ENCODE peak calls at places on chromosomes 5 and 9, in ten cellular contexts. G is NCI-H1694 treated with DMSO at 0.1 percent for 48 hours; C is effector memory CD4-positive, alpha-beta T cell; S is NCI-H2081; T is activated T-cell treated with anti-CD3 and anti-CD28 coated beads for 1 hour; P is posterior cingulate gyrus; X is stimulated activated CD4-positive, alpha-beta T cell treated with anti-CD3 and anti-CD28 coated beads, Interleukin-4, amount 100 ng/mL, for 48 hours; O is neural progenitor cell; U is DMS 273 treated with DMSO at 0.1 percent for 48 hours; J is NCI-H774. F is an unnamed sample.

GRCh38 chr9:89463986-89464901 is 33.7 kb downstream of the SEMA4D start:
- DNase-seq in G (no peak), C (peak), S (no peak), T (peak), P (no peak), X (peak), O (no peak), U (no peak), J (no peak), F (peak)

GRCh38 chr5:128927644-128928043 is 37.6 kb upstream of the SLC27A6 start:
- DNase-seq in G (no peak), C (no peak), S (no peak), T (no peak), P (no peak), X (no peak), O (no peak), U (no peak), J (no peak), F (no peak)

GRCh38 chr5:61651202-61651601 is 319.1 kb downstream of the ZSWIM6 start:
- DNase-seq in G (no peak), C (no peak), S (no peak), T (no peak), P (no peak), X (no peak), O (no peak), U (no peak), J (no peak), F (no peak)

GRCh38 chr9:96232539-96233241 is 69.3 kb downstream of the HSD17B3 start:
- DNase-seq in G (peak), C (no peak), S (peak), T (no peak), P (no peak), X (no peak), O (peak), U (peak), J (peak), F (no peak)

GRCh38 chr9:134172198-134173126 is 8.1 kb upstream of the RNU6ATAC start:
- DNase-seq in G (no peak), C (no peak), S (no peak), T (no peak), P (no peak), X (no peak), O (no peak), U (no peak), J (no peak), F (no peak)

GRCh38 chr5:35990524-35990923 is 666 bp downstream of the UGT3A1 start:
- DNase-seq in G (no peak), C (no peak), S (no peak), T (no peak), P (no peak), X (no peak), O (peak), U (no peak), J (no peak), F (no peak)

GRCh38 chr9:113143432-113144227 is 7.2 kb upstream of the SLC31A2 start:
- DNase-seq in G (no peak), C (no peak), S (no peak), T (no peak), P (no peak), X (no peak), O (no peak), U (no peak), J (no peak), F (no peak)

GRCh38 chr5:23412011-23412410 is 95.4 kb upstream of the PRDM9 start:
- DNase-seq in G (no peak), C (no peak), S (no peak), T (no peak), P (no peak), X (no peak), O (no peak), U (no peak), J (no peak), F (no peak)

GRCh38 chr5:154815684-154816247 is 34.6 kb downstream of the FAXDC2 start:
- DNase-seq in G (no peak), C (no peak), S (no peak), T (no peak), P (no peak), X (no peak), O (no peak), U (no peak), J (no peak), F (no peak)

GRCh38 chr9:3740690-3741419 is 215.1 kb upstream of the RFX3 start:
- DNase-seq in G (no peak), C (no peak), S (no peak), T (no peak), P (no peak), X (no peak), O (no peak), U (no peak), J (no peak), F (no peak)

GRCh38 chr9:13181652-13182051 is 97.8 kb downstream of the MPDZ start:
- DNase-seq in G (no peak), C (no peak), S (no peak), T (no peak), P (no peak), X (no peak), O (peak), U (peak), J (no peak), F (no peak)

GRCh38 chr5:128199611-128200010 is 116.0 kb downstream of the SLC12A2 start:
- DNase-seq in G (no peak), C (no peak), S (no peak), T (no peak), P (no peak), X (no peak), O (no peak), U (no peak), J (no peak), F (no peak)

GRCh38 chr5:91142819-91143218 is 240.3 kb downstream of the ARRDC3 start:
- DNase-seq in G (no peak), C (no peak), S (no peak), T (no peak), P (peak), X (no peak), O (no peak), U (no peak), J (no peak), F (no peak)

GRCh38 chr9:127858041-127858512 is 3.6 kb upstream of the ENG start:
- DNase-seq in G (peak), C (no peak), S (peak), T (no peak), P (no peak), X (no peak), O (no peak), U (peak), J (peak), F (no peak)

GRCh38 chr9:110916361-110916760 is 121.9 kb downstream of the LPAR1 start:
- DNase-seq in G (no peak), C (no peak), S (no peak), T (no peak), P (no peak), X (no peak), O (no peak), U (no peak), J (no peak), F (no peak)

GRCh38 chr9:113966394-113966793 is 90.3 kb downstream of the ZNF618 start:
- DNase-seq in G (no peak), C (no peak), S (no peak), T (no peak), P (no peak), X (no peak), O (no peak), U (no peak), J (no peak), F (no peak)

GRCh38 chr5:58181578-58182286 is 278.2 kb downstream of the PLK2 start:
- DNase-seq in G (no peak), C (no peak), S (no peak), T (no peak), P (no peak), X (no peak), O (no peak), U (no peak), J (no peak), F (no peak)

GRCh38 chr5:119347996-119348395 is 7.8 kb upstream of the TNFAIP8 start:
- DNase-seq in G (no peak), C (no peak), S (no peak), T (no peak), P (no peak), X (no peak), O (no peak), U (no peak), J (no peak), F (no peak)

GRCh38 chr9:120970249-120970648 is 43.7 kb upstream of the TRAF1 start:
- DNase-seq in G (no peak), C (no peak), S (no peak), T (no peak), P (no peak), X (no peak), O (no peak), U (no peak), J (no peak), F (no peak)

GRCh38 chr5:34869256-34869655 is 30.3 kb downstream of the TTC23L start:
- DNase-seq in G (no peak), C (no peak), S (no peak), T (no peak), P (no peak), X (no peak), O (no peak), U (no peak), J (no peak), F (no peak)

GRCh38 chr5:145587308-145588071 is 247.7 kb downstream of the PRELID2 start:
- DNase-seq in G (no peak), C (no peak), S (no peak), T (no peak), P (no peak), X (no peak), O (no peak), U (no peak), J (no peak), F (no peak)

GRCh38 chr9:37784640-37785483 is at the start of gene EXOSC3:
- DNase-seq in G (peak), C (peak), S (peak), T (peak), P (peak), X (peak), O (peak), U (peak), J (peak), F (peak)

GRCh38 chr5:78399115-78399514 is 38.7 kb downstream of the SCAMP1 start:
- DNase-seq in G (no peak), C (no peak), S (no peak), T (no peak), P (no peak), X (no peak), O (no peak), U (no peak), J (no peak), F (no peak)

GRCh38 chr5:82174128-82174918 is 103.8 kb downstream of the RPS23 start:
- DNase-seq in G (peak), C (peak), S (peak), T (peak), P (peak), X (peak), O (peak), U (no peak), J (peak), F (peak)